ENCODE peak calls at places on chromosomes 16 and 17, in five cellular contexts. K is B cell; B is GM13976; C is CD4-positive, alpha-beta T cell; F is mesothelial cell of epicardium. M is an unnamed sample.

GRCh38 chr16:76571755-76572154 is 294.6 kb downstream of the CNTNAP4 start:
- DNase-seq in K (no peak), B (no peak), C (no peak), F (no peak), M (no peak)

GRCh38 chr16:55678061-55678935 is 22.5 kb downstream of the SLC6A2 start:
- DNase-seq in K (no peak), B (no peak), C (no peak), F (no peak), M (no peak)

GRCh38 chr16:87854053-87854906 is 15.0 kb downstream of the SLC7A5 start:
- DNase-seq in K (peak), B (no peak), C (no peak), F (no peak), M (peak)

GRCh38 chr16:70253291-70254094 is 1.8 kb upstream of the EXOSC6 start:
- DNase-seq in K (no peak), B (peak), C (peak), F (no peak), M (no peak)

GRCh38 chr16:72604375-72604774 is 432.4 kb upstream of the PMFBP1 start:
- DNase-seq in K (no peak), B (no peak), C (no peak), F (no peak), M (no peak)

GRCh38 chr16:4676826-4677225 is 16.5 kb upstream of the NUDT16L1 start:
- DNase-seq in K (no peak), B (no peak), C (no peak), F (no peak), M (no peak)

GRCh38 chr17:31559647-31560501 is 168.4 kb downstream of the RAB11FIP4 start:
- DNase-seq in K (peak), B (no peak), C (no peak), F (no peak), M (no peak)

GRCh38 chr17:37068266-37068665 is 119.5 kb downstream of the AATF start:
- DNase-seq in K (no peak), B (no peak), C (no peak), F (no peak), M (no peak)

GRCh38 chr16:49441366-49441780 is 67.8 kb downstream of the C16orf78 start:
- DNase-seq in K (peak), B (peak), C (peak), F (no peak), M (peak)

GRCh38 chr16:82773018-82773417 is 146.2 kb downstream of the CDH13 start:
- DNase-seq in K (no peak), B (no peak), C (no peak), F (no peak), M (no peak)

GRCh38 chr17:11814655-11815262 is 182.5 kb downstream of the ZNF18 start:
- DNase-seq in K (no peak), B (no peak), C (no peak), F (no peak), M (no peak)

GRCh38 chr17:48636177-48637018 is 10.2 kb upstream of the HOXB9 start:
- DNase-seq in K (no peak), B (peak), C (peak), F (peak), M (peak)

GRCh38 chr17:77723071-77723908 is 235.2 kb upstream of the TNRC6C start:
- DNase-seq in K (no peak), B (no peak), C (no peak), F (no peak), M (no peak)

GRCh38 chr17:43578699-43579569 is 32.8 kb upstream of the ETV4 start:
- DNase-seq in K (peak), B (peak), C (peak), F (no peak), M (no peak)
- TF ChIP-seq CTCF in K (no peak), B (no peak), C (no peak), F (no peak), M (no peak)

DNA sequence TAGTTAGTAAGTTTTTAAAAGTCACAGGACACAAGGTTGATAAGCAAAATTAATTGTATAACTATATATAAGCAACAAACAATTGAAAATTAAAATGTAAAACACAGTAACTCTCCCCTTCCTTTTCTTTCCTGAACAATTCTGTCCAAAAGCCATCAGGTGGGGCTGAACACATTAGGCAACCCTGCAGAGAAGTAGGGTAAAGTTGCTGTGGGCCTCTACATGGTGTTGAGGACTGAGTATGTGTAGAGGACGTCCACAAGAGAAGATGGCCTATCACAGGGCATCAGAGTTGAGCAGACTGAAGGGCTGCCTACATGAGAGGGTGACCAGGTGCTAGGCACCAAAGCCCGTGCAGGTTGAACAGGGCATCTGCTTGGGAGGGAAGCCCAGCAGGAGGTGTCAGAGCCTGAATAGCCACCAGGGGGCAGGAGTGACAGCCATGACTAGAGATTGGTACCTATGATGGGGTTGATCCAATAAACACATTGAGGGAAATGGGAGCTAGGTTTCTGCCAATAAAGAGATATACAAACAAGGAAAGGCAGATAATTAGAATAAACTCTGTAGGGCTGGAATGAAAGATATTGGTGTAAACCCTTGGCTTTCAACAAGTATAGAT is 415.1 kb downstream of the NPIPA8 start:
- DNase-seq in K (peak), B (peak), C (peak), F (no peak), M (peak)
- TF ChIP-seq CTCF in K (peak), B (peak), C (peak), F (peak), M (peak)

GRCh38 chr16:80527297-80527696 is 13.5 kb upstream of the DYNLRB2 start:
- DNase-seq in K (no peak), B (peak), C (peak), F (no peak), M (no peak)
- TF ChIP-seq CTCF in K (no peak), B (peak), C (no peak), F (no peak), M (peak)

GRCh38 chr16:23318639-23319038 is 16.5 kb downstream of the SCNN1B start:
- DNase-seq in K (no peak), B (no peak), C (no peak), F (no peak), M (no peak)

GRCh38 chr16:23320695-23321094 is 18.6 kb downstream of the SCNN1B start:
- DNase-seq in K (no peak), B (no peak), C (no peak), F (no peak), M (no peak)

GRCh38 chr16:23323224-23324030 is 21.3 kb downstream of the SCNN1B start:
- DNase-seq in K (no peak), B (peak), C (no peak), F (no peak), M (no peak)

GRCh38 chr16:23319861-23320615 is 17.9 kb downstream of the SCNN1B start:
- DNase-seq in K (no peak), B (no peak), C (no peak), F (no peak), M (no peak)

DNA sequence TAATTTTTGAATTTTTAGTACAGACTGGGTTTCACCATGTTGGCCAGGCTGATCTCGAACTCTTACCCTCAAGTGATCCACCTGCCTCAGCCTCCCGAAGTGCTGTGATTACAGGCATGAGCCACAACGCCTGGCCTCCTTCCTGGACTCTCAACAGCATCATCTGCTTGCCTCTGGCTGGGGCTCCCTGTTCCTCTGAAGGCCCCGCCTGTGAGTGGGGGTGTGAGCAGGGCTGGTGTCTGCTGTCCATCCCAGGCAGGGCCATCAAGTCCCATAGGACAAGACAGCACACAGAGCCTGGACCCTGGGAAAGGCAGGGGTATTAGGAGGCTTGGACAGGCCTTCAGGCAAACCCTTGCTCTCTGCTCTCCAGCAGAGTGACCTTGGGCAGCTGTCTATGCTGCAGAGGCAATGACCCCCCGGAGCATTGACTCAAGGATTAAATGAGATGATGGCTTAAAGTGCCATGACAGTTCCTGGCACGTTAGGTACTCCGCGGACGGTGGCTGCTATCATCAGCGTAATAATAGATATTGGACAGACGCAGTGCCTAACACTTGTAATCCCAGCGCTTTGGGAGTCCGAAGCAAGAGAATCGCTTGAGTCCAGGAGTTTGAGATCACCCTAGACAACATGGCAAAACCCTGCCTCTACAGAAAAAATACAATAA is 19.2 kb downstream of the SCNN1B start:
- DNase-seq in K (no peak), B (no peak), C (no peak), F (no peak), M (no peak)
- TF ChIP-seq CTCF in K (no peak), B (no peak), C (no peak), F (no peak), M (no peak)